ENCODE peak calls at places on chromosomes 16 and 17, in seven cellular contexts. R is A549; H is activated CD4-positive, CD25-positive, alpha-beta regulatory T cell; V is T-helper 9 cell; L is HS-5; F is stomach; Z is activated naive CD8-positive, alpha-beta T cell treated with anti-CD3 and anti-CD28 coated beads, Interleukin-2, amount 50 U/mL, for 24 hours. S is an unnamed sample.

GRCh38 chr17:2061441-2061797 is 6.5 kb downstream of the HIC1 start:
- DNase-seq in R (no peak), H (no peak), V (no peak), L (no peak), F (no peak), Z (no peak), S (no peak)

GRCh38 chr16:7016986-7017385 is 315.7 kb upstream of the RBFOX1 start:
- DNase-seq in R (no peak), H (no peak), V (no peak), L (no peak), F (no peak), Z (no peak), S (no peak)

GRCh38 chr17:3867606-3868005 is 21.6 kb upstream of the NCBP3 start:
- DNase-seq in R (no peak), H (no peak), V (no peak), L (no peak), F (no peak), Z (no peak), S (no peak)

GRCh38 chr16:84487358-84487757 is 17.1 kb downstream of the MEAK7 start:
- DNase-seq in R (no peak), H (no peak), V (no peak), L (no peak), F (peak; percentile 25), Z (no peak), S (no peak)

GRCh38 chr17:67194134-67194533 is 50.9 kb downstream of the HELZ start:
- DNase-seq in R (peak; percentile 70), H (no peak), V (no peak), L (peak; percentile 31), F (no peak), Z (no peak), S (no peak)

GRCh38 chr16:52611817-52612673 is 65.1 kb upstream of the TOX3 start:
- DNase-seq in R (peak; percentile 72), H (no peak), V (no peak), L (no peak), F (peak; percentile 44), Z (no peak), S (no peak)

GRCh38 chr17:82881292-82881823 is 41.5 kb upstream of the ZNF750 start:
- DNase-seq in R (no peak), H (no peak), V (no peak), L (no peak), F (no peak), Z (no peak), S (no peak)

GRCh38 chr16:50196736-50197135 is 43.6 kb downstream of the TENT4B start:
- DNase-seq in R (no peak), H (no peak), V (no peak), L (no peak), F (no peak), Z (no peak), S (no peak)

GRCh38 chr17:47980516-47980915 is 9.6 kb downstream of the CDK5RAP3 start:
- DNase-seq in R (no peak), H (no peak), V (no peak), L (no peak), F (no peak), Z (no peak), S (no peak)

GRCh38 chr17:68783861-68784260 is 171.3 kb downstream of the ABCA8 start:
- DNase-seq in R (no peak), H (no peak), V (no peak), L (no peak), F (no peak), Z (no peak), S (no peak)

GRCh38 chr17:9802294-9802693 is 10.9 kb upstream of the DHRS7C start:
- DNase-seq in R (peak; percentile 90), H (no peak), V (no peak), L (no peak), F (no peak), Z (no peak), S (no peak)

GRCh38 chr17:57924677-57925076 is 30.5 kb downstream of the CUEDC1 start:
- DNase-seq in R (no peak), H (no peak), V (no peak), L (no peak), F (no peak), Z (no peak), S (no peak)

GRCh38 chr17:31580331-31581021 is 189.0 kb downstream of the RAB11FIP4 start:
- DNase-seq in R (no peak), H (no peak), V (no peak), L (no peak), F (peak; percentile 44), Z (no peak), S (no peak)

GRCh38 chr16:50297301-50298074 is 31.1 kb downstream of the ADCY7 start:
- DNase-seq in R (no peak), H (no peak), V (no peak), L (no peak), F (no peak), Z (no peak), S (no peak)

GRCh38 chr17:50689251-50689650 is 18.5 kb downstream of the ANKRD40 start:
- DNase-seq in R (peak; percentile 76), H (no peak), V (no peak), L (no peak), F (no peak), Z (no peak), S (no peak)

GRCh38 chr16:4391635-4392381 is 20.2 kb downstream of the VASN start:
- DNase-seq in R (no peak), H (no peak), V (no peak), L (no peak), F (no peak), Z (no peak), S (no peak)

GRCh38 chr16:30948956-30949654 is at the start of gene ORAI3:
- DNase-seq in R (peak; percentile 57), H (no peak), V (no peak), L (no peak), F (peak; percentile 77), Z (peak; percentile 61), S (no peak)

GRCh38 chr16:86298166-86299131 is 211.9 kb upstream of the FOXF1 start:
- DNase-seq in R (no peak), H (no peak), V (no peak), L (no peak), F (no peak), Z (no peak), S (no peak)

GRCh38 chr16:83248735-83249469 is 558.9 kb upstream of the HSBP1 start:
- DNase-seq in R (no peak), H (no peak), V (no peak), L (no peak), F (no peak), Z (no peak), S (no peak)